ENCODE peak calls at places on chromosomes 6 and 20, in eight cellular contexts. W, G, I, C, E, A, T and O are unnamed samples.

GRCh38 chr6:30854641-30855040 is 29.7 kb upstream of the DDR1 start:
- DNase-seq in W (no peak), G (no peak), I (no peak), C (no peak), E (no peak), A (no peak), T (no peak), O (no peak)

GRCh38 chr6:125826695-125827463 is 36.1 kb downstream of the NCOA7 start:
- DNase-seq in W (no peak), G (no peak), I (no peak), C (no peak), E (no peak), A (no peak), T (no peak), O (no peak)

GRCh38 chr6:96016781-96017180 is 1.0 kb downstream of the FUT9 start:
- DNase-seq in W (no peak), G (no peak), I (no peak), C (no peak), E (no peak), A (no peak), T (no peak), O (no peak)

GRCh38 chr6:140912686-140913085 is 1220.0 kb upstream of the GJE1 start:
- DNase-seq in W (no peak), G (no peak), I (no peak), C (no peak), E (no peak), A (no peak), T (no peak), O (no peak)

GRCh38 chr20:40869416-40870147 is 159.0 kb upstream of the TOP1 start:
- DNase-seq in W (no peak), G (no peak), I (no peak), C (no peak), E (no peak), A (no peak), T (no peak), O (no peak)

GRCh38 chr6:140572867-140573266 is 1198.4 kb upstream of the CITED2 start:
- DNase-seq in W (no peak), G (no peak), I (no peak), C (no peak), E (no peak), A (no peak), T (no peak), O (no peak)

GRCh38 chr20:59966428-59966827 is 8.2 kb downstream of the CDH26 start:
- DNase-seq in W (no peak), G (no peak), I (no peak), C (no peak), E (no peak), A (no peak), T (no peak), O (no peak)

GRCh38 chr20:62624325-62624690 is 18.0 kb upstream of the SLCO4A1 start:
- DNase-seq in W (no peak), G (no peak), I (no peak), C (no peak), E (no peak), A (no peak), T (no peak), O (no peak)

GRCh38 chr20:61926796-61927192 is 138.9 kb downstream of the TAF4 start:
- DNase-seq in W (no peak), G (no peak), I (no peak), C (no peak), E (no peak), A (no peak), T (no peak), O (no peak)

GRCh38 chr6:6715465-6715864 is 126.9 kb downstream of the LY86 start:
- DNase-seq in W (no peak), G (no peak), I (no peak), C (no peak), E (no peak), A (no peak), T (no peak), O (no peak)

GRCh38 chr20:33796263-33796906 is 14.8 kb upstream of the CHMP4B start:
- DNase-seq in W (no peak), G (peak), I (no peak), C (no peak), E (no peak), A (no peak), T (no peak), O (no peak)

GRCh38 chr6:3414704-3415453 is 42.0 kb downstream of the SLC22A23 start:
- DNase-seq in W (no peak), G (peak), I (no peak), C (no peak), E (peak), A (no peak), T (peak), O (no peak)

GRCh38 chr6:56542367-56543331 is 100.0 kb downstream of the DST start:
- DNase-seq in W (peak), G (peak), I (peak), C (peak), E (peak), A (peak), T (peak), O (peak)

GRCh38 chr6:144582939-144583613 is 297.9 kb downstream of the UTRN start:
- DNase-seq in W (no peak), G (no peak), I (peak), C (peak), E (peak), A (no peak), T (peak), O (peak)

GRCh38 chr6:42896178-42896719 is 16.8 kb downstream of the RPL7L1 start:
- DNase-seq in W (no peak), G (no peak), I (no peak), C (no peak), E (no peak), A (no peak), T (no peak), O (no peak)

GRCh38 chr20:49894073-49894470 is 21.3 kb downstream of the SPATA2 start:
- DNase-seq in W (no peak), G (no peak), I (no peak), C (no peak), E (no peak), A (no peak), T (no peak), O (no peak)

GRCh38 chr20:40883097-40883496 is 145.5 kb upstream of the TOP1 start:
- DNase-seq in W (no peak), G (no peak), I (peak), C (peak), E (no peak), A (no peak), T (no peak), O (no peak)

GRCh38 chr6:101303474-101303873 is 90.0 kb upstream of the GRIK2 start:
- DNase-seq in W (no peak), G (no peak), I (no peak), C (no peak), E (no peak), A (no peak), T (no peak), O (no peak)

GRCh38 chr6:134701301-134701700 is 248.6 kb downstream of the ALDH8A1 start:
- DNase-seq in W (no peak), G (no peak), I (no peak), C (no peak), E (no peak), A (no peak), T (no peak), O (no peak)

GRCh38 chr6:41537359-41537758 is 8.8 kb upstream of the FOXP4 start:
- DNase-seq in W (no peak), G (no peak), I (no peak), C (no peak), E (no peak), A (no peak), T (no peak), O (no peak)

GRCh38 chr6:41940759-41941279 is 789 bp downstream of the CCND3 start:
- DNase-seq in W (no peak), G (peak), I (peak), C (peak), E (peak), A (no peak), T (peak), O (peak)

GRCh38 chr20:51542033-51542893 is at the start of gene NFATC2:
- DNase-seq in W (no peak), G (peak), I (peak), C (peak), E (no peak), A (no peak), T (peak), O (peak)

GRCh38 chr6:47263268-47263667 is 46.4 kb downstream of the TNFRSF21 start:
- DNase-seq in W (no peak), G (no peak), I (no peak), C (no peak), E (no peak), A (no peak), T (no peak), O (no peak)

GRCh38 chr20:56360899-56361199 is 2.1 kb downstream of the FAM210B start:
- DNase-seq in W (no peak), G (no peak), I (no peak), C (no peak), E (no peak), A (no peak), T (peak), O (no peak)

GRCh38 chr20:21862224-21862927 is 156.9 kb downstream of the PAX1 start:
- DNase-seq in W (no peak), G (no peak), I (no peak), C (no peak), E (no peak), A (no peak), T (no peak), O (no peak)

GRCh38 chr6:44486002-44486421 is 98.5 kb downstream of the CDC5L start:
- DNase-seq in W (no peak), G (no peak), I (no peak), C (no peak), E (peak), A (no peak), T (no peak), O (no peak)

GRCh38 chr6:147941143-147941542 is 401.5 kb upstream of the SASH1 start:
- DNase-seq in W (no peak), G (no peak), I (no peak), C (no peak), E (peak), A (no peak), T (no peak), O (no peak)

GRCh38 chr6:66605971-66606370 is 898.9 kb upstream of the EYS start:
- DNase-seq in W (no peak), G (no peak), I (no peak), C (no peak), E (no peak), A (no peak), T (no peak), O (no peak)

GRCh38 chr6:134111062-134111677 is 58.7 kb upstream of the SLC2A12 start:
- DNase-seq in W (no peak), G (peak), I (peak), C (peak), E (peak), A (peak), T (peak), O (peak)

GRCh38 chr6:156585859-156586258 is 191.3 kb upstream of the ARID1B start:
- DNase-seq in W (no peak), G (no peak), I (no peak), C (no peak), E (no peak), A (no peak), T (peak), O (no peak)

GRCh38 chr6:69705954-69706353 is 90.9 kb downstream of the LMBRD1 start:
- DNase-seq in W (no peak), G (no peak), I (no peak), C (no peak), E (no peak), A (no peak), T (peak), O (no peak)

GRCh38 chr20:39144757-39145156 is 182.6 kb downstream of the DHX35 start:
- DNase-seq in W (no peak), G (no peak), I (no peak), C (no peak), E (no peak), A (no peak), T (no peak), O (no peak)

GRCh38 chr6:139983555-139984276 is 609.3 kb upstream of the CITED2 start:
- DNase-seq in W (no peak), G (no peak), I (no peak), C (no peak), E (peak), A (no peak), T (no peak), O (no peak)

GRCh38 chr6:39007575-39007974 is 41.0 kb upstream of the GLP1R start:
- DNase-seq in W (no peak), G (no peak), I (no peak), C (no peak), E (no peak), A (no peak), T (peak), O (no peak)

GRCh38 chr6:18551228-18551627 is 164.1 kb downstream of the RNF144B start:
- DNase-seq in W (no peak), G (peak), I (no peak), C (no peak), E (peak), A (no peak), T (no peak), O (no peak)

DNA sequence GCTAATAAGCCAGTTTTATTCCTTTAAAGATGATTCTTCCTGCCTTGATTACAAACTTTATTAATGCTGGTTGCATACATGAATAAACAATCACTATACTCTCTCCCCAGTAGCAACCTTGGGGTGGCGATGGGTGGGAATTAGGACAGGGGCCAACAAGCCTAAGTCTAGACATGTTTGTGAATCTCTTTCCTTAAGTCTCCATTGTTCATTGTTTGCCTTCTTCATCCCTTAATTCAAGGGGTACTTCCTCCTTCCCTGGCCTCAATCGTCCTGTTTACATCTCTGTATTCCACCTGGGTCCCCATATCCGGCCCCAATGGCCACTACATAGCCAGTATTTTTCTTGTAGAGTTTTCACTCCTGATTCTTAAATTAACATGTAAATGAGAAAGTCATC is 66.0 kb downstream of the ARHGAP18 start:
- DNase-seq in W (no peak), G (no peak), I (no peak), C (no peak), E (peak), A (no peak), T (no peak), O (no peak)
- H3K27ac ChIP-seq in W (no peak), G (no peak), I (peak), C (peak), E (peak), A (peak), T (no peak), O (no peak)

DNA sequence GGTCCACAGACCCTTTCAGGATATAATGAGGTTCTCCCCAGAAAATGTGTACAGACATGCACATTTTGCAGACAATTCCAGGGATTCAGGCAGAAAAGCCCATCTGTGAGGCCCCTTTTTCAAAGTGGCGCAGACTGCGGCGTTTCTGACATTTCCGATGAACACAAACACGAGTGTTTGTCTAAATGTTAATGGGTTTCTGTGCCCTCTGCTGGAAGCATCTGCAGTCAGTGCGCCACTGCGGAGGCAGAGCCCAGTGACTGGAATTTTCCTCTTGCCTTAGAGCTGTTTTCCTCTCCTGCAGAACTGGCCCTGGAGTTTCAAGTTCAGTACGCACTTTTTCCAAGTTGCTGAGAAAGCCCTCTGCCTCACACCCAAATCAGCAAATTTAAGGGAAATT is 15.3 kb downstream of the ANKRD60 start:
- DNase-seq in W (no peak), G (no peak), I (no peak), C (no peak), E (peak), A (peak), T (no peak), O (no peak)
- TF ChIP-seq CTCF in W (no peak), G (no peak), I (no peak), C (no peak), E (peak), A (peak), T (no peak), O (no peak)

DNA sequence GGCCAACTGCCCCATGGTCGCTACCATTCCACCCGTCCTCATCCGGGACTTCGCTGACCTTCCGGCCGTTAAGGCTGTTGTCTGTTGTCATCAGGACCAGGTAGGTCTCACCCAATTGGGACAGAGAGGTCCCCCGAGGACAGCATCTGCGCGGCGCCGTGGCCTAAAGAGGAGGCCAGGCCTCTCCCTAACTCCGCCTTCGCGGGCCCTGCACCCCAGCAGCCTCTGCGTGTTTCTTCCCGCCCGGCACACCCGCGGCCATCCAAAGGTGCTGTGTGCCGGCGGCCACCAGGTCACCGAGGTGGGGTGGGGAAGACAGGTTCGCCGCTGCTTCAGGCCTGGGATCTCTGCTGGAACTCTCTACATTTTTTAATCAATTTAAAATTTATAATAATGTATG is 9.0 kb downstream of the OR2W1 start:
- DNase-seq in W (no peak), G (no peak), I (no peak), C (no peak), E (no peak), A (no peak), T (no peak), O (peak)
- H3K27ac ChIP-seq in W (no peak), G (no peak), I (no peak), C (no peak), E (no peak), A (no peak), T (no peak), O (peak)

DNA sequence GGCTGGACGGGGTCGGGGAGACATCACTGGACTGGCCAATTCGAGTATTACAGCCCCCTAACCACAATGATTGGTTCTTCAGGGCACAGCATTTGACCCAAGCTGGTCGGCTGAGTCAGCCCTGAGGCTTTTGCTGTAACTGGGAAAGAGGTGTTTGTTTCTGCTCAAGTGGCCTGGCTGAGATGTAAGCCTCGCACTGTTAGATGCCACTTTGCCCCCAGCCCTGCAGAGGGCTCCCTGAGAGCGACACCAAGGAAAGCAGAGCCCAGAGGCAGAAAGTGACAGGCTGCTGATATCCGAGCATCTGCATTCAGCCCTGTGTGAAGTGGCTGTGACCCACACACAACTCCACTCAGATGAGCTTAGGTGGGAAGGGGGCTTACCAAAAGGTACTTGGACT is 19.4 kb downstream of the ERGIC3 start:
- DNase-seq in W (no peak), G (peak), I (no peak), C (no peak), E (peak), A (peak), T (peak), O (peak)
- TF ChIP-seq CTCF in W (no peak), G (no peak), I (no peak), C (peak), E (peak), A (peak), T (peak), O (no peak)

DNA sequence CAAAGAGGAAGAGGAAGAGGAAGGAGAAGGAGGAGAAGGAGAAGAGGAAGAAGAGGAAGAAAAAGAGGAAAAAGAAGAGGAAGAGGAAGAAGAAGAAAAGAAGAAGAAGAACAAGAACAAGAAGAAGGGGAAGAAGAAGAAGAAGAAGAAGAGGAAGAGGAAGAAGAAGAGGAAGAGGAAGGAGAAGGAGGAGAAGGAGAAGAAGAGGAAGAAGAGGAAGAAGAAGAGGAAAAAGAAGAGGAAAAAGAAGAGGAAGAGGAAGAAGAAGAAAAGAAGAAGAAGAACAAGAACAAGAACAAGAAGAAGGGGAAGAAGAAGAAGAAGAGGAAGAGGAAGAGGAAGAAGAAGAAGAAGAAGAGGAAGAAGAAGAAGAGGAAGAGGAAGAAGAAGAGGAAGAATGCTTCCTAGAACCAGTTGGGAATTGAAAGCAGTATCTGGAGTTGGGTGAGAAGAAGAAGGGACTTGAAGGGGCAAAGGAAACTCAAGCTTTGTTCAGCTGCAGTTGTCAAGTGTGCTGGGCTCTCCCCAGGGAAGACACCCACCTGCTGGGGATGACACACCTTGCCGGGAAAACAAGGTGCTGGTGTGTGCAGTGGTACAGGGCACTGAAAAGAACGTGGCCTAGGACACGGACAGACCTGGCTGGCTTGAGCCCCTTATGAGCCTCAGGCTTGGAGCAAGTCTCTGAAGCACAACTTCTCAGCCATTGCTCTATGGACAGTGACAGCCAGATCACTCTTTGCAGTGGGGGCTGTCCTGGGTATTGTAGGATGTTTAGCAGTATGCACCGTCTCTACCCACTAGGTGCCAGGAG is 30.1 kb upstream of the ARFGEF2 start:
- DNase-seq in W (no peak), G (no peak), I (no peak), C (no peak), E (no peak), A (no peak), T (no peak), O (no peak)
- H3K27ac ChIP-seq in W (no peak), G (no peak), I (no peak), C (no peak), E (no peak), A (no peak), T (no peak), O (no peak)

GRCh38 chr6:111777357-111777756 is 95.9 kb downstream of the FYN start:
- DNase-seq in W (no peak), G (no peak), I (no peak), C (no peak), E (no peak), A (no peak), T (peak), O (no peak)
- TF ChIP-seq CTCF in W (no peak), G (no peak), I (peak), C (no peak), E (no peak), A (no peak), T (peak), O (no peak)

GRCh38 chr6:13432526-13433218 is 54.7 kb downstream of the GFOD1 start:
- DNase-seq in W (no peak), G (no peak), I (no peak), C (no peak), E (no peak), A (no peak), T (no peak), O (no peak)
- H3K27ac ChIP-seq in W (no peak), G (no peak), I (peak), C (peak), E (no peak), A (no peak), T (no peak), O (no peak)